ENCODE peak calls at places on chromosomes 7 and 10, in ten cellular contexts. T, X, S, P, G, J, I, D, R and L are unnamed samples.
A peak's percentile ranks its signal among the peaks of the same experiment; 100 is the strongest.

GRCh38 chr10:129968937-129969527 is 5.0 kb upstream of the EBF3 start:
- DNase-seq in G (peak; percentile 93), T (no peak), S (no peak), I (no peak), J (peak; percentile 9), R (no peak), X (peak; percentile 92), D (peak; percentile 72), P (no peak), L (no peak)

GRCh38 chr10:13348216-13349017 is at the start of gene SEPHS1:
- DNase-seq in R (no peak), X (peak; percentile 87), P (no peak), J (peak; percentile 75), I (peak; percentile 52), D (peak; percentile 93), G (peak; percentile 79), T (peak; percentile 71), S (peak; percentile 65), L (peak; percentile 82)

GRCh38 chr7:15561840-15562239 is at the start of gene AGMO:
- DNase-seq in S (no peak), D (no peak), G (no peak), J (peak; percentile 39), X (no peak), P (no peak), I (no peak), T (no peak), R (no peak), L (no peak)

GRCh38 chr10:98646998-98647917 is 200.5 kb upstream of the HPS1 start:
- DNase-seq in I (no peak), R (no peak), J (no peak), T (no peak), S (no peak), G (peak; percentile 50), X (peak; percentile 78), P (no peak), D (no peak), L (no peak)

GRCh38 chr10:44010873-44011602 is 362.4 kb upstream of the ZNF32 start:
- DNase-seq in S (no peak), T (no peak), X (no peak), J (no peak), P (peak; percentile 80), R (no peak), I (no peak), G (no peak), D (no peak), L (peak; percentile 49)

GRCh38 chr7:44287488-44288380 is 37.7 kb downstream of the CAMK2B start:
- DNase-seq in R (no peak), X (no peak), I (no peak), G (peak; percentile 37), D (peak; percentile 70), P (no peak), J (no peak), S (no peak), T (peak; percentile 24), L (no peak)

GRCh38 chr7:128189231-128189930 is 51.7 kb upstream of the LEP start:
- DNase-seq in I (no peak), R (no peak), G (no peak), S (no peak), D (peak; percentile 59), J (no peak), X (no peak), T (no peak), P (no peak), L (no peak)

GRCh38 chr10:26696786-26697162 is 727 bp upstream of the PDSS1 start:
- DNase-seq in G (no peak), X (no peak), J (no peak), S (no peak), T (no peak), I (peak; percentile 18), P (peak; percentile 16), R (no peak), D (no peak), L (no peak)

GRCh38 chr7:92039900-92040299 is 94.4 kb downstream of the CYP51A1 start:
- DNase-seq in R (no peak), P (no peak), S (no peak), T (no peak), J (no peak), I (no peak), X (no peak), D (no peak), G (no peak), L (no peak)

GRCh38 chr7:92043637-92044036 is 90.6 kb downstream of the CYP51A1 start:
- DNase-seq in G (no peak), D (no peak), J (no peak), P (no peak), T (no peak), S (no peak), R (no peak), I (no peak), X (no peak), L (no peak)

GRCh38 chr7:92043098-92043497 is 91.2 kb downstream of the CYP51A1 start:
- DNase-seq in D (no peak), R (no peak), I (no peak), P (no peak), G (no peak), S (no peak), T (no peak), J (no peak), X (no peak), L (no peak)

GRCh38 chr7:92044148-92044547 is 90.1 kb downstream of the CYP51A1 start:
- DNase-seq in G (no peak), D (no peak), R (no peak), J (no peak), P (no peak), X (no peak), S (no peak), T (no peak), I (no peak), L (no peak)

GRCh38 chr7:92042056-92042737 is 92.1 kb downstream of the CYP51A1 start:
- DNase-seq in T (peak; percentile 63), X (no peak), J (peak; percentile 96), P (no peak), I (no peak), D (no peak), R (no peak), G (no peak), S (no peak), L (no peak)
- TF ChIP-seq POLR2AphosphoS5 in T (peak; percentile 51), X (no peak), J (no peak), P (no peak), I (no peak), D (no peak), R (no peak), G (no peak), S (no peak), L (no peak)

GRCh38 chr7:18087031-18087686 is 59.5 kb upstream of the PRPS1L1 start:
- DNase-seq in D (peak; percentile 59), T (no peak), I (no peak), S (no peak), G (peak; percentile 70), J (no peak), X (peak; percentile 64), R (no peak), P (no peak), L (no peak)

GRCh38 chr7:18081617-18082016 is 54.0 kb upstream of the PRPS1L1 start:
- DNase-seq in R (no peak), P (no peak), S (no peak), I (no peak), J (no peak), G (no peak), D (no peak), T (no peak), X (no peak), L (no peak)

GRCh38 chr7:18082169-18082568 is 54.5 kb upstream of the PRPS1L1 start:
- DNase-seq in G (no peak), I (no peak), P (no peak), R (no peak), T (no peak), X (no peak), J (no peak), S (no peak), D (no peak), L (no peak)

GRCh38 chr7:18087687-18088078 is 60.0 kb upstream of the PRPS1L1 start:
- DNase-seq in X (peak; percentile 61), I (no peak), S (no peak), R (no peak), T (no peak), D (no peak), J (no peak), P (no peak), G (peak; percentile 52), L (no peak)

GRCh38 chr7:18086165-18087030 is 58.8 kb upstream of the PRPS1L1 start:
- DNase-seq in G (peak; percentile 69), I (no peak), J (no peak), T (no peak), P (no peak), X (peak; percentile 59), S (no peak), D (peak; percentile 77), R (no peak), L (peak; percentile 19)
- TF ChIP-seq POLR2AphosphoS5 in G (no peak), I (no peak), J (no peak), T (no peak), P (no peak), X (no peak), S (no peak), D (peak; percentile 28), R (no peak), L (no peak)

DNA sequence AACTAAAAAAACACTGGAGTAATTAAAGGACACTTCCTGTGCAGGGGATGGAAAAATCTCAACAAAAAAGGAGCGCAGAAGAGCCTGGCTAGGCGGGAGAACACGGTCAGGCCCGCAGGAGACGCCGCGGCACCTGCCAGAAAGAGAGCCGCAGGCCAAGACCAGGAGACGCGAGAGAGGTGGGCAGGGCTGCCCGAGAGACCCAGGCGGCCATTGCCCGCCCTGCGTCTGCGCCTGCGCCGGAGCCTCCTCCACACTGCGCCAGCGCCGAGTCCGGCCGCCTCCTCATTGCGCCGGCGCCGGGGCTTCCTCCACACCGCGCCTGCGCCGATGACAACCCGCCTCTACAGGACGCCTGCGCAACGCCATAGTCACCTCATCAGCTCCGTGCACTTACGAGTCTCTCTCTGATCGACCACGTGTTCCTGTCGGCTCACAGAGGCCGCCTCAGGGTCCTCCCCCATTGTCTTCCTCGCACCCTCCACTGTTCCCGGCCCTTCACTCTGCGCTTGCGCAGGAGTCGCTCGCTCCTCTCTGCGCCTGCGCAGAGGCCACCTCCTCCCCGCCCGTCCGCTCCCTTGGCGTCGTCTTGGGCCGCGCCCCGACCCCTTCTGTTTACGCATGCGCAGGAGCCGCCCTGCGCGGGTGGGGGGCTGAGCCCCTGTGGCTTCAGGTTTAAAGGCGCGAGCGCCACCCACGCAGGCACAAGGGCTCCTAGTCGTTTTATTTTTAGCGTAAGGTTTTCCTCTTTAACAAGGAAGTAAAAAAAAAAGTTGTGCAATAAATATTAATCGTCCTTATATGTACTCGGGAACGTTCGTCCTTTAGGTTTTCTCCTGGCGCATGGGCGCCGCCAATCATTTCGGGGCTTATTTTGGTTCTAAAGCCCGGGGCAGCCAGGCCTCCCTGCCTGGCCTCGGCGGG is 43.2 kb upstream of the FAM20C start:
- DNase-seq in X (peak; percentile 97), S (peak; percentile 97), T (peak; percentile 98), R (peak; percentile 99), J (peak; percentile 51), G (peak; percentile 95), I (peak; percentile 96), P (peak; percentile 84), D (peak; percentile 99), L (peak; percentile 95)
- TF ChIP-seq POLR2AphosphoS5 in X (peak; percentile 72), S (peak; percentile 97), T (peak; percentile 91), R (peak; percentile 95), J (no peak), G (peak; percentile 94), I (peak; percentile 94), P (peak; percentile 78), D (peak; percentile 98), L (peak; percentile 90)

DNA sequence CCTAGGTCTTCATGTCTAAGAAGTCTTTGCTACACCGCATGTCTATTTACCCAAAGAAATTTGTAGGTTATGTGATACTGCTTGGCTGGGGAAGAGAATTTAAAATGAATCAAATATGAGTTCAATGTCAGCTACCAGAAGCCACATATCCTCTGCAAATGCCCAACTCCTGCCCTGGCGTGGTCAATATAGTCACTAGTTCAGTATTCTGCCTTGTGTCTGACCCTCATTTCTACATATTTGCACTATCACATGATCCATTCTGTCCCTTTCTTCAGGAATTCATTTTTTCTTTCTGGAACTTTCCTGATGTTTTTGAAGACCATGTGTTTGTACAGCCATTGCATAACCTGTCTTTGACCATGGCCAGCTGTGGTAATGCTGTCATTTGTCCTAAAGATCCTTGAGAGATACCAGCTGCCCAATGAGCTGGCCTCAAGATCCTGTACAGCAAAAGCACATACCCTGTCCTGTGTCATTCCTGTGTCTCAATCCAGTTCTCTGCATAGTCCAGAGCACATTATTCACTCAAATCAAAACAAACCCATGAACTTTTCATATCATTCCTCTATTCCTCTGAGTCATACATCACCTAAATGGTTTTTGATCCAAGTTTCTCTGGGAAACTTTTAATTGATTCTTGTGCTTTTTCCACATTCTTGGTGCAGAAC is 524.5 kb downstream of the PARD3 start:
- DNase-seq in R (no peak), P (no peak), D (no peak), X (no peak), I (no peak), S (no peak), T (no peak), G (no peak), J (peak; percentile 28), L (no peak)
- TF ChIP-seq POLR2AphosphoS5 in R (no peak), P (no peak), D (no peak), X (no peak), I (no peak), S (no peak), T (peak; percentile 80), G (no peak), J (no peak), L (no peak)